ENCODE peak calls at places on chromosome 16, in four cellular contexts. One of them, this sample, is unnamed.

GRCh38 chr16:85612191-85612800 is 826 bp upstream of the GSE1 start:
- DNase-seq in CD8-positive, alpha-beta T cell: peak; percentile 61
- DNase-seq in pancreas: peak; percentile 92
- DNase-seq in astrocyte of the spinal cord: peak; percentile 84
- DNase-seq in this sample: peak; percentile 67

GRCh38 chr16:13543850-13544249 is 376.1 kb upstream of the ERCC4 start:
- DNase-seq in CD8-positive, alpha-beta T cell: no peak
- DNase-seq in astrocyte of the spinal cord: no peak
- DNase-seq in pancreas: no peak
- DNase-seq in this sample: no peak

GRCh38 chr16:49443576-49443975 is 70.0 kb downstream of the C16orf78 start:
- DNase-seq in astrocyte of the spinal cord: no peak
- DNase-seq in CD8-positive, alpha-beta T cell: no peak
- DNase-seq in pancreas: no peak
- DNase-seq in this sample: no peak

GRCh38 chr16:69942099-69942491 is 9.0 kb upstream of the CLEC18A start:
- DNase-seq in astrocyte of the spinal cord: no peak
- DNase-seq in CD8-positive, alpha-beta T cell: no peak
- DNase-seq in pancreas: peak; percentile 6
- DNase-seq in this sample: no peak

GRCh38 chr16:57759541-57760356 is 24.2 kb downstream of the KATNB1 start:
- DNase-seq in pancreas: no peak
- DNase-seq in CD8-positive, alpha-beta T cell: no peak
- DNase-seq in astrocyte of the spinal cord: no peak
- DNase-seq in this sample: no peak

GRCh38 chr16:20383106-20384029 is 21.2 kb downstream of the PDILT start:
- DNase-seq in pancreas: peak; percentile 86
- DNase-seq in CD8-positive, alpha-beta T cell: no peak
- DNase-seq in astrocyte of the spinal cord: peak; percentile 57
- DNase-seq in this sample: peak; percentile 67

GRCh38 chr16:56311208-56312027 is 113.9 kb downstream of the AMFR start:
- DNase-seq in pancreas: no peak
- DNase-seq in astrocyte of the spinal cord: no peak
- DNase-seq in CD8-positive, alpha-beta T cell: no peak
- DNase-seq in this sample: peak; percentile 5

GRCh38 chr16:28543072-28543471 is 4.3 kb upstream of the NUPR1 start:
- DNase-seq in astrocyte of the spinal cord: no peak
- DNase-seq in pancreas: no peak
- DNase-seq in CD8-positive, alpha-beta T cell: no peak
- DNase-seq in this sample: no peak

GRCh38 chr16:28882476-28883180 is 4.3 kb downstream of the ATP2A1 start:
- DNase-seq in CD8-positive, alpha-beta T cell: no peak
- DNase-seq in pancreas: no peak
- DNase-seq in astrocyte of the spinal cord: no peak
- DNase-seq in this sample: no peak

GRCh38 chr16:1825381-1825863 is 1.2 kb downstream of the HAGH start:
- DNase-seq in astrocyte of the spinal cord: no peak
- DNase-seq in CD8-positive, alpha-beta T cell: no peak
- DNase-seq in pancreas: peak; percentile 69
- DNase-seq in this sample: no peak

GRCh38 chr16:88487124-88487432 is 34.0 kb downstream of the ZFPM1 start:
- DNase-seq in astrocyte of the spinal cord: no peak
- DNase-seq in CD8-positive, alpha-beta T cell: no peak
- DNase-seq in pancreas: no peak
- DNase-seq in this sample: no peak

GRCh38 chr16:27401768-27402568 is at the start of gene IL21R:
- DNase-seq in astrocyte of the spinal cord: peak; percentile 84
- DNase-seq in pancreas: no peak
- DNase-seq in CD8-positive, alpha-beta T cell: peak; percentile 94
- DNase-seq in this sample: peak; percentile 85

GRCh38 chr16:2983706-2984136 is 3.5 kb upstream of the PKMYT1 start:
- DNase-seq in pancreas: peak; percentile 84
- DNase-seq in astrocyte of the spinal cord: peak; percentile 80
- DNase-seq in CD8-positive, alpha-beta T cell: peak; percentile 78
- DNase-seq in this sample: no peak

GRCh38 chr16:12791340-12791739 is 12.3 kb downstream of the CPPED1 start:
- DNase-seq in pancreas: no peak
- DNase-seq in astrocyte of the spinal cord: no peak
- DNase-seq in CD8-positive, alpha-beta T cell: no peak
- DNase-seq in this sample: no peak

GRCh38 chr16:69223882-69224281 is 36.9 kb downstream of the SNTB2 start:
- DNase-seq in pancreas: no peak
- DNase-seq in CD8-positive, alpha-beta T cell: no peak
- DNase-seq in astrocyte of the spinal cord: peak; percentile 34
- DNase-seq in this sample: no peak

GRCh38 chr16:55949518-55949917 is 74.3 kb upstream of the CES5A start:
- DNase-seq in astrocyte of the spinal cord: no peak
- DNase-seq in CD8-positive, alpha-beta T cell: no peak
- DNase-seq in pancreas: no peak
- DNase-seq in this sample: no peak

GRCh38 chr16:23119570-23119969 is 29.7 kb downstream of the USP31 start:
- DNase-seq in astrocyte of the spinal cord: peak; percentile 37
- DNase-seq in CD8-positive, alpha-beta T cell: no peak
- DNase-seq in pancreas: no peak
- DNase-seq in this sample: no peak

GRCh38 chr16:31754998-31755615 is 118.5 kb upstream of the ZNF267 start:
- DNase-seq in pancreas: no peak
- DNase-seq in astrocyte of the spinal cord: peak; percentile 3
- DNase-seq in CD8-positive, alpha-beta T cell: no peak
- DNase-seq in this sample: no peak
- H3K4me3 ChIP-seq in pancreas: no peak overlapping the region
- H3K4me3 ChIP-seq in astrocyte of the spinal cord: no peak overlapping the region
- H3K4me3 ChIP-seq in CD8-positive, alpha-beta T cell: no peak overlapping the region
- H3K4me3 ChIP-seq in this sample: no peak overlapping the region

GRCh38 chr16:15439102-15439501 is 4.7 kb downstream of the BMERB1 start:
- DNase-seq in pancreas: no peak
- DNase-seq in astrocyte of the spinal cord: no peak
- DNase-seq in CD8-positive, alpha-beta T cell: no peak
- DNase-seq in this sample: no peak

GRCh38 chr16:15434079-15434424 is 336 bp upstream of the BMERB1 start:
- DNase-seq in astrocyte of the spinal cord: no peak
- DNase-seq in CD8-positive, alpha-beta T cell: no peak
- DNase-seq in pancreas: no peak
- DNase-seq in this sample: no peak

GRCh38 chr16:15435216-15435864 is 952 bp downstream of the BMERB1 start:
- DNase-seq in CD8-positive, alpha-beta T cell: no peak
- DNase-seq in pancreas: no peak
- DNase-seq in astrocyte of the spinal cord: no peak
- DNase-seq in this sample: no peak

DNA sequence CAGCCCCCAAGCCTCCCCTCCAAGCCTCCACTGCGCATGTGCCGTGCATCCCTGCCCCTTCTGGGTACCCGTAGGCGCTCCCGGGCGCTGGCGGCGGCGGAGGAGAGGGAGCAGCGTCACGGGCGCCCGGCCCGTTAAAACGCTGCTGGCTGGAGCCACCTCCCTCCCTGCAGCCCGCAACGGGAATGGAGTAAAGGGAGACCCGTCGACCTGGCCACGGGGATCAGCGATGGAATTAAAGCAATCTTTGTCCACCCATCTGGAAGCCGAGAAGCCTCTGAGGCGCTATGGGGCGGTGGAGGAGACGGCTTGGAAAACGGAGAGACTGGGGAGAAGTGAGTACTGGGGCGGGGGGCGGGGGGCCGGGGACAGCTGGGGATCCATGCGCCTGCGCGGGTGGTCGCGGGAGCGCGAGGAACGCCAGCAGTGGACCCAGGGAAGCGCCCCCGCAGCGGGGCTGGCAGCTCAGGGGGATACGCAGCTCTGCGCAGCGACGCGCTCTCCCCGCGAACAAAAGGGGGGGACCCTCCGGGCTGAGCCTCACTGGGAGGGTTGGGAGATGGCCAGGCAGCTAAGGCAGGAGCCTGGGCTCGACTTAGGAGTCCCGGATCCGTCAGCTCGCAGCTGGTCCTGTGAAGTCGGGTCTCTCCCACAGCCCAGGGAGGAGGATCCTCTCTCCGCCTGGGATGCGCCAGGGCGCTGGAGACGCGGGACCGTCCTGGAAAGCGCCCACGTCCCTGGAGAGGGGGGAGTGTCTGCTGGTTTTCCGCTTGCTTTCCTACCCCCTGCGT is at the start of gene BMERB1:
- DNase-seq in pancreas: peak; percentile 67
- DNase-seq in astrocyte of the spinal cord: peak; percentile 83
- DNase-seq in CD8-positive, alpha-beta T cell: peak; percentile 62
- DNase-seq in this sample: peak; percentile 49
- H3K4me3 ChIP-seq in pancreas: peak within 1 kb of the TSS; percentile 70
- H3K4me3 ChIP-seq in astrocyte of the spinal cord: peak within 1 kb of the TSS; percentile 86
- H3K4me3 ChIP-seq in CD8-positive, alpha-beta T cell: peak within 1 kb of the TSS; percentile 68
- H3K4me3 ChIP-seq in this sample: peak within 1 kb of the TSS; percentile 80

DNA sequence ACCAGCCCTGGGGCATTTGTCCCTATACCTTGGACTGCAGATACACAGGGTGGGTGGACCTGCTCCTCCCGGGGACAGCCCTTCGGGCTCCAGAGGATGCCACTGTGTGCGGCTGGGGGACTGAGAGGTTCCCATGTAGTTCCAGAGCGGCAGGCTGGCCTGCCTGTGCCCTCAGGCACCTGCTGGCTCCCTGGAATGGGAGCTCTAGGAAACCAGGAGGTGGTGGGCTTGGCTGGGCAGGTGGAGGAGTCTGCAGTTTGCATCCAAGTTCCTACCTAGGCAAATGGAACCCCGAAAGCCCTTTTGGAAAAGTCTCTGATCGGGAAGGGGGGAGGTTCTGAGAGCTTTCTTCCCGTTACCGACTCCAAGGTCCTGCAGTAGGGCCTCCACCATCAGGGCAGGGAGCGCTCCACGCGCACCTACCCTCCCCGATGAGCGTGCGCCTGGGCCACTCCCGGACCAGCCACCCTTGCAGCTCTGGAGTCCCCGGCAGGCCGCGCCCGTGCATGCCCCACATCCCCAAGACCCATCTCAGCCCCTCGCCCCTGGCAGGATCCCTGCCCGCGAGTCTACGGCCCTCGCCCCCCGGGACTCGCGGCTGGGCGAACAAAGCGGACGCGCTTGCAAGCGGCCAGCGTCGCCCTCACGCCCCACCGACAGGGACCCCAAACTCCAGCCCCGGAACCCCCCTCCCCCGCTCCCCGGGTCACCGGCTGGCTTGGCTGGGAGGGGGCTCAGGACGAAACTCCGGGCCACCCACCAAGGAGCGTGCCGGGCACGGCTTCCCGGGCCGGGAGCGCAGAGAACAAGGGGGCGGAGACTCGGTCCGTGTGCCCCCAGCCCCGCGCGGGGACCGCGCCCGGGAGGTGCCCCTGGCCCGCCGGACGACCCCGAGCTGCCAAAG is 707 bp downstream of the DBNDD1 start:
- DNase-seq in astrocyte of the spinal cord: no peak
- DNase-seq in pancreas: no peak
- DNase-seq in CD8-positive, alpha-beta T cell: no peak
- DNase-seq in this sample: no peak
- H3K4me3 ChIP-seq in astrocyte of the spinal cord: peak overlapping the region; percentile 50
- H3K4me3 ChIP-seq in pancreas: peak overlapping the region; percentile 66
- H3K4me3 ChIP-seq in CD8-positive, alpha-beta T cell: peak overlapping the region; percentile 39
- H3K4me3 ChIP-seq in this sample: peak overlapping the region; percentile 18

GRCh38 chr16:30787613-30788378 is 791 bp upstream of the ZNF629 start:
- DNase-seq in CD8-positive, alpha-beta T cell: no peak
- DNase-seq in astrocyte of the spinal cord: no peak
- DNase-seq in pancreas: no peak
- DNase-seq in this sample: no peak
- H3K4me3 ChIP-seq in CD8-positive, alpha-beta T cell: peak overlapping the region; percentile 99
- H3K4me3 ChIP-seq in astrocyte of the spinal cord: peak overlapping the region; percentile 97
- H3K4me3 ChIP-seq in pancreas: peak overlapping the region; percentile 89
- H3K4me3 ChIP-seq in this sample: no peak overlapping the region

GRCh38 chr16:4051591-4051990 is 64.7 kb downstream of the ADCY9 start:
- DNase-seq in astrocyte of the spinal cord: no peak
- DNase-seq in CD8-positive, alpha-beta T cell: no peak
- DNase-seq in pancreas: no peak
- DNase-seq in this sample: no peak

GRCh38 chr16:4052801-4053662 is 63.2 kb downstream of the ADCY9 start:
- DNase-seq in pancreas: peak; percentile 69
- DNase-seq in astrocyte of the spinal cord: peak; percentile 23
- DNase-seq in CD8-positive, alpha-beta T cell: peak; percentile 43
- DNase-seq in this sample: no peak

GRCh38 chr16:4052096-4052495 is 64.1 kb downstream of the ADCY9 start:
- DNase-seq in astrocyte of the spinal cord: no peak
- DNase-seq in CD8-positive, alpha-beta T cell: no peak
- DNase-seq in pancreas: peak; percentile 6
- DNase-seq in this sample: no peak

GRCh38 chr16:4055748-4056147 is 60.5 kb downstream of the ADCY9 start:
- DNase-seq in pancreas: peak; percentile 5
- DNase-seq in astrocyte of the spinal cord: no peak
- DNase-seq in CD8-positive, alpha-beta T cell: no peak
- DNase-seq in this sample: no peak

GRCh38 chr16:4053663-4054479 is 62.4 kb downstream of the ADCY9 start:
- DNase-seq in pancreas: peak; percentile 76
- DNase-seq in astrocyte of the spinal cord: peak; percentile 34
- DNase-seq in CD8-positive, alpha-beta T cell: no peak
- DNase-seq in this sample: no peak
- H3K4me3 ChIP-seq in pancreas: no peak overlapping the region
- H3K4me3 ChIP-seq in astrocyte of the spinal cord: no peak overlapping the region
- H3K4me3 ChIP-seq in CD8-positive, alpha-beta T cell: no peak overlapping the region
- H3K4me3 ChIP-seq in this sample: no peak overlapping the region